ENCODE peak calls at places on chromosomes 7 and 10, in ten cellular contexts. L is HepG2, G is DND-41, X is colonic mucosa, E is keratinocyte, V is IMR-90, U is fibroblast of lung, A is K562, Y is mammary epithelial cell, K is MM.1S. M is an unnamed sample.

GRCh38 chr10:112778579-112778978 is 171.5 kb upstream of the TCF7L2 start:
- DNase-seq in L (no peak), G (no peak), X (no peak), E (no peak), V (peak; percentile 31), U (no peak), A (no peak), Y (no peak), K (no peak), M (no peak)

GRCh38 chr7:41699532-41699931 is 3.4 kb downstream of the INHBA start:
- DNase-seq in L (no peak), G (no peak), X (no peak), E (no peak), V (peak; percentile 53), U (no peak), A (no peak), Y (no peak), K (no peak), M (peak; percentile 65)

GRCh38 chr10:97701438-97702064 is 12.0 kb upstream of the MARVELD1 start:
- DNase-seq in L (peak; percentile 70), G (peak; percentile 66), X (peak; percentile 72), E (peak; percentile 44), V (peak; percentile 77), U (peak; percentile 85), A (peak; percentile 70), Y (peak; percentile 75), K (peak; percentile 67), M (peak; percentile 83)

GRCh38 chr10:102626026-102626686 is 18.1 kb upstream of the TRIM8 start:
- DNase-seq in L (no peak), G (no peak), X (no peak), E (no peak), V (no peak), U (no peak), A (no peak), Y (no peak), K (no peak), M (no peak)

GRCh38 chr10:132403511-132404168 is 6.6 kb downstream of the PWWP2B start:
- DNase-seq in L (no peak), G (no peak), X (no peak), E (no peak), V (no peak), U (no peak), A (no peak), Y (no peak), K (no peak), M (no peak)

GRCh38 chr10:11411926-11412545 is 199.4 kb downstream of the USP6NL start:
- DNase-seq in L (no peak), G (no peak), X (no peak), E (no peak), V (no peak), U (no peak), A (peak; percentile 32), Y (no peak), K (no peak), M (no peak)

GRCh38 chr7:76424413-76425111 is at the start of gene ZP3:
- DNase-seq in L (no peak), G (peak; percentile 16), X (no peak), E (no peak), V (no peak), U (no peak), A (peak; percentile 2), Y (peak; percentile 53), K (peak; percentile 87), M (no peak)

GRCh38 chr10:75240329-75240728 is 4.6 kb upstream of the COMTD1 start:
- DNase-seq in L (no peak), G (no peak), X (no peak), E (no peak), V (no peak), U (no peak), A (no peak), Y (no peak), K (no peak), M (no peak)

GRCh38 chr7:2175514-2175913 is 57.2 kb downstream of the MAD1L1 start:
- DNase-seq in L (peak; percentile 12), G (no peak), X (no peak), E (peak; percentile 55), V (peak; percentile 97), U (peak; percentile 96), A (no peak), Y (peak; percentile 79), K (no peak), M (no peak)

GRCh38 chr10:32139223-32140073 is 83.2 kb upstream of the KIF5B start:
- DNase-seq in L (peak; percentile 57), G (peak; percentile 27), X (peak; percentile 89), E (peak; percentile 89), V (peak; percentile 94), U (peak; percentile 96), A (peak; percentile 87), Y (peak; percentile 94), K (no peak), M (peak; percentile 57)

GRCh38 chr10:57679916-57680315 is 587.8 kb downstream of the IPMK start:
- DNase-seq in L (no peak), G (no peak), X (no peak), E (no peak), V (no peak), U (no peak), A (no peak), Y (no peak), K (no peak), M (no peak)

GRCh38 chr10:58266826-58267712 is 625 bp downstream of the IPMK start:
- DNase-seq in L (peak; percentile 20), G (peak; percentile 64), X (peak; percentile 79), E (no peak), V (peak; percentile 59), U (peak; percentile 67), A (peak; percentile 49), Y (peak; percentile 62), K (peak; percentile 31), M (peak; percentile 69)

GRCh38 chr10:35135861-35136260 is 9.2 kb downstream of the CREM start:
- DNase-seq in L (no peak), G (no peak), X (no peak), E (no peak), V (peak; percentile 52), U (no peak), A (no peak), Y (no peak), K (no peak), M (no peak)

GRCh38 chr7:111029574-111030357 is 61.2 kb upstream of the LRRN3 start:
- DNase-seq in L (peak; percentile 20), G (peak; percentile 38), X (no peak), E (no peak), V (peak; percentile 17), U (peak; percentile 47), A (no peak), Y (no peak), K (peak; percentile 40), M (no peak)

GRCh38 chr10:102673961-102674511 is 29.8 kb downstream of the TRIM8 start:
- DNase-seq in L (peak; percentile 60), G (peak; percentile 93), X (no peak), E (peak; percentile 45), V (peak; percentile 75), U (peak; percentile 90), A (peak; percentile 78), Y (peak; percentile 86), K (no peak), M (peak; percentile 82)

GRCh38 chr10:8444630-8445029 is 390.1 kb downstream of the GATA3 start:
- DNase-seq in L (no peak), G (no peak), X (no peak), E (no peak), V (no peak), U (no peak), A (no peak), Y (no peak), K (no peak), M (peak; percentile 65)
- TF ChIP-seq CTCF in L (peak; percentile 14), G (peak; percentile 13), X (no peak), E (no peak), V (peak; percentile 9), U (no peak), A (peak; percentile 15), Y (no peak), K (no peak), M (peak; percentile 47)

GRCh38 chr7:136869006-136869961 is 832 bp downstream of the CHRM2 start:
- DNase-seq in L (no peak), G (no peak), X (no peak), E (no peak), V (peak; percentile 59), U (peak; percentile 32), A (no peak), Y (no peak), K (no peak), M (peak; percentile 64)
- H3K4me3 ChIP-seq in L (no peak overlapping the region), G (no peak overlapping the region), X (peak overlapping the region; percentile 19), E (no peak overlapping the region), V (peak overlapping the region; percentile 95), U (peak overlapping the region; percentile 59), A (no peak overlapping the region), Y (no peak overlapping the region), K (peak overlapping the region; percentile 52), M (peak overlapping the region; percentile 55)

DNA sequence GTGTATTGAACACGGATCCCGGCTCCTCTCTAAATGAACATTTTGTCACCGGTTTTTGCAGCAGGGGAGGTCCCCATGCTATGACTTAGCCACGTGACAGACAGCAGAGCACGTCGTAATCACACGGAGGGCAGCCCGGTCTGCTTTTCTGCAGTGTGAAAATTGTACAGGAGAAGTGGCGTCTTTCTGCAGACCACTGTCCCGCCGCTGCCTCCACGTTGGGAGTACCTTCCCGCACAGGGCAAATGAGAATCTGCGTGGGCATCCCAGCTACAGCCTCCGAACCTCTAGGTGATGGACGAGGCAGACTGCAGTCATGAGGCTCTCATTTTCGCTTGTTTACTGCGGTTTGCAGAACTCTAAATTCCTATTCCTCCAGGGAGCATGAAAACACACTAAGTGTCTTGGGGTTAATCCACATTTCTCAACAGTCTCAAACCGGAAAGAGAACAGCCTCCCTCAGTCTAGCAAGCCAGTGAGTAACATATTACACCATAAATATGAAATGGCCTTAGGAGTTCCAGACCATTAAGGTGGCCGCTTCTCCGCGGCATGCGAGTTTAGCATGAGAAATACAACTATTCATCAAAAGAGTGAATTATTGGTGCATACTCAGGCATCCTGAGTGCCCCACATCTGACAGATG is 89.8 kb downstream of the TCERG1L start:
- DNase-seq in L (no peak), G (no peak), X (no peak), E (no peak), V (no peak), U (no peak), A (no peak), Y (no peak), K (no peak), M (no peak)
- H3K9ac ChIP-seq in L (no peak overlapping the region), G (no peak overlapping the region), X (no peak overlapping the region), E (no peak overlapping the region), V (no peak overlapping the region), U (no peak overlapping the region), A (no peak overlapping the region), Y (no peak overlapping the region), K (no peak overlapping the region), M (no peak overlapping the region)

DNA sequence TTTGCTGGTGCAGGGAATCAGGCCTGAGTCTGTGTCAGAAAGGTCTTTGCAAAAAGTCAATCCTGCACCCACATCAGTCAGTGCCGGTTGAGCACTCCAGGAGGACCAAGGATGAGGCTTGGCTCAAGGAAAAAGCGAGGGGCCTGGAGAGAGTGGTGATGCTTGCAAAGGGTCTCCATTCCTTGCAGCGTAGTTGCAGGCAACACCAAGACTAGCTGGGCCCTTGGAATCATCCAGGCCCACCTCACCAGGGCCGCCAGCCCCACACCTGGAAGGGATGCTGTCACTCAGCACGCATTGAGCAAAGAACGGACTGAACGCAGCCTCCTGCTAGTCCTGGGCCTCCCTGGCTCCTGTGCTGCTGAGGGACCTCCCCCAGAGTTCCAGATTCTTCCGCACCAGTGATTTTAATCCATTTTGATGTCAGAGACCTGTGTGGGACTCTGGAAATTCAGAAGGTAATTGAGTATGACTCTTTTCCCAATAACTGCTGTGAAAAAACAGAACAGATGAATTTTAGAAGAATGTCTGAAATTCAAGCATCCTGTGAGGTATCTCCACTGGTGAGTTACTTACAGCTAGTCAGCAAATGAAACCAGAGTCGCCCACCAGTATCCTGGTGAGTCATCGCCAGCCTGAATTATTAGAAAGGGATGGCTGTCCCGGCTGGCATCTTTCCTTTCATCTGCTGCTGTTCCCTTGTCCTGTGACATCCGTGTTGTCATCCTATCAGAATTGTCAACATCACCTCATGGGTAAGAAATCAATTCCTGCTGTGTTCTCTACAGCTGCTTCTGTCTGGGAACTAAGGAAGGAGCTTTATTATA is 150.8 kb upstream of the NPS start:
- DNase-seq in L (no peak), G (no peak), X (no peak), E (no peak), V (peak; percentile 73), U (no peak), A (no peak), Y (peak; percentile 17), K (no peak), M (peak; percentile 48)
- TF ChIP-seq CTCF in L (no peak), G (no peak), X (no peak), E (no peak), V (no peak), U (no peak), A (no peak), Y (no peak), K (no peak), M (no peak)

M was measured in neural progenitor cell.